ENCODE peak calls at places on chromosomes 12 and 14, in nine cellular contexts. One of them, this sample, is unnamed.

GRCh38 chr14:30779210-30779609 is 95.1 kb upstream of the COCH start:
- DNase-seq in HFFc6: peak
- DNase-seq in colonic mucosa: no peak
- DNase-seq in GM23338: no peak
- DNase-seq in left colon: no peak
- DNase-seq in aorta: no peak
- DNase-seq in caudate nucleus: no peak
- DNase-seq in NCI-H1694: no peak
- DNase-seq in T follicular helper cell: no peak
- DNase-seq in this sample: peak

GRCh38 chr12:4221157-4221556 is 52.4 kb upstream of the CCND2 start:
- DNase-seq in HFFc6: no peak
- DNase-seq in colonic mucosa: no peak
- DNase-seq in GM23338: no peak
- DNase-seq in left colon: no peak
- DNase-seq in aorta: no peak
- DNase-seq in caudate nucleus: no peak
- DNase-seq in NCI-H1694: no peak
- DNase-seq in T follicular helper cell: no peak
- DNase-seq in this sample: peak

GRCh38 chr12:117582135-117582784 is 220.8 kb upstream of the NOS1 start:
- DNase-seq in HFFc6: no peak
- DNase-seq in colonic mucosa: no peak
- DNase-seq in GM23338: no peak
- DNase-seq in left colon: no peak
- DNase-seq in aorta: no peak
- DNase-seq in caudate nucleus: no peak
- DNase-seq in NCI-H1694: no peak
- DNase-seq in T follicular helper cell: no peak
- DNase-seq in this sample: no peak

GRCh38 chr12:120993496-120993895 is 15.2 kb downstream of the HNF1A start:
- DNase-seq in HFFc6: no peak
- DNase-seq in colonic mucosa: no peak
- DNase-seq in GM23338: no peak
- DNase-seq in left colon: no peak
- DNase-seq in aorta: no peak
- DNase-seq in caudate nucleus: no peak
- DNase-seq in NCI-H1694: no peak
- DNase-seq in T follicular helper cell: no peak
- DNase-seq in this sample: no peak

GRCh38 chr14:70640938-70641547 is 673 bp upstream of the TTC9 start:
- DNase-seq in HFFc6: no peak
- DNase-seq in colonic mucosa: peak
- DNase-seq in GM23338: peak
- DNase-seq in left colon: peak
- DNase-seq in aorta: peak
- DNase-seq in caudate nucleus: no peak
- DNase-seq in NCI-H1694: no peak
- DNase-seq in T follicular helper cell: peak
- DNase-seq in this sample: peak

GRCh38 chr14:22646570-22647254 is 2.6 kb upstream of the OR6J1 start:
- DNase-seq in HFFc6: peak
- DNase-seq in colonic mucosa: no peak
- DNase-seq in GM23338: no peak
- DNase-seq in left colon: no peak
- DNase-seq in aorta: no peak
- DNase-seq in caudate nucleus: no peak
- DNase-seq in NCI-H1694: no peak
- DNase-seq in T follicular helper cell: no peak
- DNase-seq in this sample: peak

GRCh38 chr12:111393700-111394275 is 11.9 kb upstream of the SH2B3 start:
- DNase-seq in HFFc6: peak
- DNase-seq in colonic mucosa: no peak
- DNase-seq in GM23338: no peak
- DNase-seq in left colon: peak
- DNase-seq in aorta: peak
- DNase-seq in caudate nucleus: no peak
- DNase-seq in NCI-H1694: no peak
- DNase-seq in T follicular helper cell: no peak
- DNase-seq in this sample: no peak

GRCh38 chr14:63468273-63468672 is 74.9 kb downstream of the PPP2R5E start:
- DNase-seq in HFFc6: no peak
- DNase-seq in colonic mucosa: no peak
- DNase-seq in GM23338: no peak
- DNase-seq in left colon: no peak
- DNase-seq in aorta: no peak
- DNase-seq in caudate nucleus: no peak
- DNase-seq in NCI-H1694: no peak
- DNase-seq in T follicular helper cell: no peak
- DNase-seq in this sample: no peak

GRCh38 chr12:15004401-15004800 is 31.6 kb downstream of the PDE6H start:
- DNase-seq in HFFc6: no peak
- DNase-seq in colonic mucosa: no peak
- DNase-seq in GM23338: no peak
- DNase-seq in left colon: no peak
- DNase-seq in aorta: no peak
- DNase-seq in caudate nucleus: no peak
- DNase-seq in NCI-H1694: no peak
- DNase-seq in T follicular helper cell: no peak
- DNase-seq in this sample: no peak

GRCh38 chr12:51818567-51819300 is 29.8 kb downstream of the FIGNL2 start:
- DNase-seq in HFFc6: peak
- DNase-seq in colonic mucosa: no peak
- DNase-seq in GM23338: no peak
- DNase-seq in left colon: no peak
- DNase-seq in aorta: no peak
- DNase-seq in caudate nucleus: no peak
- DNase-seq in NCI-H1694: no peak
- DNase-seq in T follicular helper cell: no peak
- DNase-seq in this sample: peak